ENCODE peak calls at places on chromosomes 11 and 22, in ten cellular contexts. Z is stimulated activated CD4-positive, alpha-beta T cell treated with anti-CD3 and anti-CD28 coated beads, Interleukin-2, amount 100 ng/mL, for 48 hours; G is breast epithelium; S is T1000; K is lower leg skin; B is MV-4-11; J is occipital lobe; O is activated T-cell treated with anti-CD3 and anti-CD28 coated beads for 1 hour; U is NCI-H774; T is A172. E is an unnamed sample.
A peak's percentile ranks its signal among the peaks of the same experiment; 100 is the strongest.

GRCh38 chr11:64339754-64340408 is at the start of gene CCDC88B:
- DNase-seq in Z (peak; percentile 74), G (no peak), S (no peak), K (peak; percentile 95), B (peak; percentile 77), J (no peak), O (peak; percentile 81), U (no peak), T (no peak), E (peak; percentile 71)

GRCh38 chr11:72430743-72431570 is 3.4 kb downstream of the CLPB start:
- DNase-seq in Z (no peak), G (no peak), S (peak; percentile 37), K (peak; percentile 83), B (peak; percentile 69), J (peak; percentile 34), O (no peak), U (peak; percentile 34), T (peak; percentile 44), E (no peak)

GRCh38 chr11:15145151-15145550 is 30.4 kb downstream of the INSC start:
- DNase-seq in Z (no peak), G (no peak), S (no peak), K (no peak), B (no peak), J (no peak), O (no peak), U (no peak), T (no peak), E (no peak)

GRCh38 chr22:23143119-23143518 is 1.3 kb upstream of the RSPH14 start:
- DNase-seq in Z (no peak), G (no peak), S (no peak), K (no peak), B (no peak), J (no peak), O (no peak), U (no peak), T (no peak), E (no peak)

GRCh38 chr11:95739526-95739925 is 50.1 kb downstream of the FAM76B start:
- DNase-seq in Z (no peak), G (no peak), S (no peak), K (no peak), B (no peak), J (no peak), O (no peak), U (no peak), T (no peak), E (no peak)

GRCh38 chr11:120185678-120186407 is 25.0 kb upstream of the OAF start:
- DNase-seq in Z (no peak), G (no peak), S (no peak), K (peak; percentile 77), B (no peak), J (no peak), O (no peak), U (no peak), T (no peak), E (no peak)

GRCh38 chr11:122671270-122671906 is 15.9 kb downstream of the UBASH3B start:
- DNase-seq in Z (no peak), G (no peak), S (no peak), K (no peak), B (no peak), J (no peak), O (no peak), U (no peak), T (no peak), E (no peak)

GRCh38 chr11:2471048-2471803 is 26.4 kb downstream of the KCNQ1 start:
- DNase-seq in Z (no peak), G (no peak), S (no peak), K (peak; percentile 77), B (no peak), J (no peak), O (no peak), U (no peak), T (no peak), E (no peak)

GRCh38 chr11:10459029-10459970 is 4.2 kb downstream of the AMPD3 start:
- DNase-seq in Z (peak; percentile 38), G (no peak), S (no peak), K (peak; percentile 75), B (peak; percentile 76), J (no peak), O (peak; percentile 41), U (no peak), T (no peak), E (peak; percentile 20)

GRCh38 chr11:20388096-20389055 is 860 bp downstream of the PRMT3 start:
- DNase-seq in Z (peak; percentile 30), G (no peak), S (no peak), K (no peak), B (peak; percentile 4), J (no peak), O (peak; percentile 8), U (no peak), T (peak; percentile 23), E (no peak)

GRCh38 chr11:99069831-99070444 is 49.2 kb downstream of the CNTN5 start:
- DNase-seq in Z (no peak), G (peak; percentile 19), S (no peak), K (no peak), B (no peak), J (peak; percentile 4), O (no peak), U (peak; percentile 84), T (peak; percentile 40), E (no peak)

GRCh38 chr11:30291331-30291730 is 31.6 kb upstream of the ARL14EP start:
- DNase-seq in Z (no peak), G (no peak), S (no peak), K (no peak), B (no peak), J (no peak), O (no peak), U (no peak), T (no peak), E (no peak)

GRCh38 chr22:30547188-30547587 is 647 bp upstream of the SEC14L6 start:
- DNase-seq in Z (no peak), G (no peak), S (no peak), K (no peak), B (no peak), J (no peak), O (no peak), U (no peak), T (no peak), E (no peak)

GRCh38 chr11:71251761-71252433 is 480 bp downstream of the SHANK2 start:
- DNase-seq in Z (no peak), G (no peak), S (peak; percentile 46), K (peak; percentile 68), B (no peak), J (no peak), O (no peak), U (no peak), T (no peak), E (no peak)

GRCh38 chr22:44972363-44973083 is 37.3 kb downstream of the PHF21B start:
- DNase-seq in Z (no peak), G (peak; percentile 40), S (no peak), K (no peak), B (no peak), J (peak; percentile 17), O (no peak), U (no peak), T (no peak), E (no peak)

E was measured in activated CD8-positive, alpha-beta memory T cell treated with anti-CD3 and anti-CD28 coated beads for 4 hours.